ENCODE peak calls at places on chromosomes 11 and 22, in ten cellular contexts. Q, O, R, Y, X, P, A, M, L and Z are unnamed samples.

GRCh38 chr22:22087854-22088657 is 105.5 kb upstream of the TOP3B start:
- DNase-seq in Q (no peak), O (no peak), R (no peak), Y (no peak), X (no peak), P (no peak), A (no peak), M (no peak), L (no peak), Z (no peak)

GRCh38 chr11:64455436-64456261 is 96.7 kb downstream of the RPS6KA4 start:
- DNase-seq in Q (no peak), O (peak; percentile 51), R (no peak), Y (no peak), X (no peak), P (no peak), A (no peak), M (no peak), L (peak; percentile 28), Z (no peak)

GRCh38 chr22:48567213-48567975 is 1260.3 kb downstream of the BRD1 start:
- DNase-seq in Q (no peak), O (no peak), R (no peak), Y (no peak), X (no peak), P (no peak), A (no peak), M (no peak), L (no peak), Z (no peak)

GRCh38 chr11:85385561-85385960 is 241.6 kb downstream of the DLG2 start:
- DNase-seq in Q (no peak), O (no peak), R (no peak), Y (no peak), X (no peak), P (no peak), A (no peak), M (no peak), L (no peak), Z (no peak)

GRCh38 chr11:27444801-27445215 is 27.8 kb downstream of the LGR4 start:
- DNase-seq in Q (no peak), O (no peak), R (no peak), Y (peak; percentile 43), X (no peak), P (no peak), A (no peak), M (no peak), L (no peak), Z (no peak)

GRCh38 chr11:134025086-134025437 is 43.8 kb upstream of the JAM3 start:
- DNase-seq in Q (no peak), O (no peak), R (no peak), Y (no peak), X (no peak), P (no peak), A (no peak), M (no peak), L (no peak), Z (no peak)

GRCh38 chr11:114811971-114812370 is 133.6 kb downstream of the NXPE2 start:
- DNase-seq in Q (no peak), O (no peak), R (no peak), Y (no peak), X (no peak), P (no peak), A (no peak), M (no peak), L (no peak), Z (no peak)

GRCh38 chr11:74493816-74494630 is 499 bp upstream of the LIPT2 start:
- DNase-seq in Q (no peak), O (no peak), R (no peak), Y (no peak), X (peak; percentile 22), P (no peak), A (no peak), M (no peak), L (no peak), Z (no peak)

GRCh38 chr22:38570841-38571364 is 920 bp upstream of the DMC1 start:
- DNase-seq in Q (no peak), O (peak; percentile 78), R (no peak), Y (peak; percentile 41), X (peak; percentile 7), P (peak; percentile 31), A (peak; percentile 25), M (no peak), L (peak; percentile 77), Z (peak; percentile 64)

GRCh38 chr11:133787379-133788103 is 57.8 kb downstream of the SPATA19 start:
- DNase-seq in Q (no peak), O (peak; percentile 86), R (no peak), Y (peak; percentile 3), X (no peak), P (no peak), A (no peak), M (peak; percentile 82), L (no peak), Z (no peak)

GRCh38 chr11:121328967-121329653 is 36.5 kb downstream of the SC5D start:
- DNase-seq in Q (no peak), O (no peak), R (no peak), Y (no peak), X (no peak), P (no peak), A (no peak), M (no peak), L (no peak), Z (no peak)

GRCh38 chr22:25407226-25407858 is 157.1 kb upstream of the GRK3 start:
- DNase-seq in Q (no peak), O (no peak), R (no peak), Y (no peak), X (no peak), P (no peak), A (no peak), M (no peak), L (no peak), Z (no peak)

GRCh38 chr11:38345286-38345685 is 1747.2 kb upstream of the RAG2 start:
- DNase-seq in Q (no peak), O (no peak), R (no peak), Y (no peak), X (no peak), P (no peak), A (no peak), M (no peak), L (no peak), Z (no peak)

GRCh38 chr11:114832532-114833125 is 154.3 kb downstream of the NXPE2 start:
- DNase-seq in Q (no peak), O (no peak), R (no peak), Y (no peak), X (no peak), P (no peak), A (peak; percentile 7), M (no peak), L (no peak), Z (no peak)

GRCh38 chr11:34825670-34826383 is 90.4 kb downstream of the APIP start:
- DNase-seq in Q (no peak), O (no peak), R (no peak), Y (peak; percentile 77), X (peak; percentile 54), P (peak; percentile 67), A (peak; percentile 68), M (no peak), L (no peak), Z (no peak)

GRCh38 chr11:68998390-68998911 is 14.6 kb downstream of the MRGPRF start:
- DNase-seq in Q (peak; percentile 54), O (peak; percentile 54), R (peak; percentile 68), Y (peak; percentile 24), X (no peak), P (no peak), A (no peak), M (no peak), L (peak; percentile 85), Z (peak; percentile 58)

DNA sequence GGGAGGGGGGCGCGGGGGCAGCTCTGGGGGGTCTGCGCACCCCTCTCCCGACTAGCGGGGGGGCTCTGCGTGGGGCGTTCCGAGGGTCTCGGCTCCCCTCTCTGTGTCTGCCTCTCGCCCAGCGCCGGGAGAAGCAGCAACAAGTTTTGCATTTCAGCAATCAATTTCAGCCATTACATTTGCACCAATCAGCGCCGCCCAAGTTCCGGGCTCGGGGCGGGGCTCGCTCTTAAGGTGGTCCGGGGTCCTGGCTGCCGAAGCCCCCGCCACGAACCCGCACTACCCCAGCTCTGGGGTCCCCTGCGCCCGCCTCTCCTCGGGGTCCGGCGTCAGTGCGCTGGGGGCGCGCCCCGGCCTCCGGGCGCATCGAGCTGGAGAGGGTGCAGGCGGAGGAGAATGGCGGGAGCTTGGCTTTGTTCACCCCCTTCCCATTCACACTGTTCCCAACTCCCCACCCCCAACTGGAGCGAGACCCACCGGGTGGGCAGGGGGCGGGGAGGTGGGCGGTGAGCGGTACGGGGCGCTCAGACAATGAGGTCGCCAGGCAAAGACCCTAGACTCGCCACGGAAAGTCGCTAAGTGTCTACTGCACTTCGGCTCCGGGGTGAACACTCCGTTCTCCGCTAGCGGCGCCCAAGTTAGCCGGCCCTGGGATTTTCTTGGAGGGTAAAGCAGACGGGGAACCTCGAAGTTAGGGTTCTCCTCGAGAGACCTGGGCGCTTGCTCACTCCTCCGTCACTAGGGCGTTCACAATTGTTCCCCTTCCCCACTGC is at the start of gene MN1:
- DNase-seq in Q (no peak), O (no peak), R (peak; percentile 68), Y (no peak), X (no peak), P (peak; percentile 48), A (no peak), M (peak; percentile 87), L (no peak), Z (no peak)
- TF ChIP-seq POLR2A in Q (no peak), O (no peak), R (peak; percentile 37), Y (no peak), X (no peak), P (no peak), A (no peak), M (no peak), L (no peak), Z (no peak)

GRCh38 chr11:103525069-103525468 is 415.8 kb downstream of the DYNC2H1 start:
- DNase-seq in Q (no peak), O (no peak), R (peak; percentile 86), Y (no peak), X (no peak), P (no peak), A (no peak), M (no peak), L (no peak), Z (no peak)
- TF ChIP-seq POLR2AphosphoS5 in Q (no peak), O (no peak), R (peak; percentile 17), Y (no peak), X (no peak), P (no peak), A (no peak), M (no peak), L (no peak), Z (no peak)

GRCh38 chr11:22192642-22193347 is at the start of gene ANO5:
- DNase-seq in Q (peak; percentile 56), O (peak; percentile 78), R (peak; percentile 20), Y (peak; percentile 42), X (no peak), P (peak; percentile 78), A (peak; percentile 27), M (peak; percentile 87), L (peak; percentile 81), Z (peak; percentile 77)
- TF ChIP-seq POLR2A in Q (no peak), O (no peak), R (no peak), Y (no peak), X (no peak), P (no peak), A (no peak), M (no peak), L (no peak), Z (no peak)

DNA sequence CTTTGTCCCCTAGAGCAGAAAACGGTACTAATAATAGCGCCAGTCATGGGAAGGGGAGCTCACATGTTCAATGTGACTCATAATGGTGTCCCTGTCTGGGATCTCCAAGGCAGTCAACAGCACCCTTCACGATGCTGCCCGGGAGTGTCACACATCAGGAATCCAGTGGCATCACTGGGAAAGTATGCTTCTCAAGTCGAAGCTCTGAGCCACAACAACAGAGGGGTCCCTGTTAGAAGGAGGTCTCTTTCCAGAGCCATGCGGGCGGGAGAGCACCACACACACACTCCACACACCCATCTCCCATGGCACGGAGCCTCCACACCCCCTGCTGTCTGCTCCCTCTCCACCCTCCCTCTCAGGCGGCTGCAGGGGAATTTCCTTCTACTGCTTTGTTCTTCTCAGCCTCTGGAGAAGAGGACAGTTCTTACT is 119.7 kb downstream of the ETS1 start:
- DNase-seq in Q (no peak), O (no peak), R (no peak), Y (no peak), X (peak; percentile 86), P (no peak), A (no peak), M (no peak), L (peak; percentile 82), Z (peak; percentile 80)
- TF ChIP-seq POLR2AphosphoS5 in Q (no peak), O (peak; percentile 65), R (no peak), Y (no peak), X (peak; percentile 47), P (no peak), A (no peak), M (no peak), L (peak; percentile 20), Z (no peak)